ENCODE peak calls at places on chromosomes 6 and 20, in six cellular contexts. D, E, R, G, K and C are unnamed samples.
A peak's percentile ranks its signal among the peaks of the same experiment; 100 is the strongest.

GRCh38 chr6:169220068-169220964 is 33.3 kb downstream of the THBS2 start:
- DNase-seq in D (no peak), E (no peak), R (no peak), G (no peak), K (no peak), C (no peak)

GRCh38 chr20:64150756-64151633 is 13.3 kb upstream of the MYT1 start:
- DNase-seq in D (no peak), E (no peak), R (no peak), G (no peak), K (no peak), C (no peak)

GRCh38 chr6:46927066-46927465 is 5.3 kb upstream of the ADGRF5 start:
- DNase-seq in D (no peak), E (no peak), R (no peak), G (no peak), K (no peak), C (no peak)

GRCh38 chr20:50112512-50113419 is at the start of gene UBE2V1:
- DNase-seq in D (peak; percentile 47), E (peak; percentile 89), R (peak; percentile 94), G (peak; percentile 92), K (peak; percentile 85), C (peak; percentile 60)

GRCh38 chr6:23218751-23219150 is 649.4 kb downstream of the HDGFL1 start:
- DNase-seq in D (no peak), E (no peak), R (peak; percentile 84), G (no peak), K (no peak), C (no peak)

GRCh38 chr6:123589317-123589716 is 47.4 kb downstream of the TRDN start:
- DNase-seq in D (no peak), E (no peak), R (no peak), G (no peak), K (no peak), C (no peak)

GRCh38 chr6:108564178-108564577 is 3.5 kb downstream of the FOXO3 start:
- DNase-seq in D (no peak), E (no peak), R (no peak), G (no peak), K (no peak), C (peak; percentile 34)

GRCh38 chr6:6793388-6794250 is 205.1 kb downstream of the LY86 start:
- DNase-seq in D (no peak), E (no peak), R (no peak), G (no peak), K (no peak), C (no peak)

GRCh38 chr20:34948030-34948429 is 7.6 kb downstream of the GSS start:
- DNase-seq in D (peak; percentile 57), E (no peak), R (no peak), G (no peak), K (no peak), C (no peak)

GRCh38 chr20:37297066-37297736 is 7.7 kb downstream of the MANBAL start:
- DNase-seq in D (peak; percentile 34), E (no peak), R (no peak), G (no peak), K (no peak), C (no peak)

GRCh38 chr6:125910518-125910917 is 46.1 kb upstream of the HINT3 start:
- DNase-seq in D (no peak), E (no peak), R (no peak), G (no peak), K (no peak), C (no peak)

GRCh38 chr20:6838181-6838826 is 70.8 kb downstream of the BMP2 start:
- DNase-seq in D (no peak), E (no peak), R (peak; percentile 39), G (no peak), K (no peak), C (no peak)

GRCh38 chr6:3325210-3325609 is 66.5 kb downstream of the PSMG4 start:
- DNase-seq in D (no peak), E (no peak), R (no peak), G (no peak), K (no peak), C (no peak)

GRCh38 chr6:5087389-5087788 is 2.2 kb downstream of the PPP1R3G start:
- DNase-seq in D (no peak), E (no peak), R (peak; percentile 69), G (peak; percentile 69), K (no peak), C (no peak)